ENCODE peak calls at places on chromosomes 1 and 21, in seven cellular contexts. H is right lobe of liver, F is adrenal gland, D is fibroblast of mammary gland, A is uterus, N is psoas muscle, M is HFF-Myc. O is an unnamed sample.

GRCh38 chr1:175089319-175089718 is 21.7 kb downstream of the TNN start:
- DNase-seq in A (no peak), H (no peak), M (no peak), D (no peak), N (no peak), F (no peak), O (no peak)

GRCh38 chr1:207221934-207222351 is 99.5 kb upstream of the CD55 start:
- DNase-seq in H (no peak), D (peak), M (no peak), F (no peak), A (no peak), N (no peak), O (no peak)

GRCh38 chr1:182611787-182612186 is 7.6 kb upstream of the RGS16 start:
- DNase-seq in H (no peak), M (no peak), D (no peak), N (no peak), A (no peak), F (no peak), O (no peak)

GRCh38 chr21:41952568-41953248 is 1.1 kb downstream of the C2CD2 start:
- DNase-seq in F (peak), A (no peak), M (no peak), D (peak), N (no peak), H (no peak), O (no peak)

GRCh38 chr1:200033511-200034261 is 6.2 kb downstream of the NR5A2 start:
- DNase-seq in D (no peak), F (no peak), N (no peak), A (no peak), H (no peak), M (no peak), O (no peak)

GRCh38 chr21:16330340-16331319 is 600.8 kb downstream of the USP25 start:
- DNase-seq in H (no peak), A (peak), D (peak), F (peak), N (no peak), M (peak), O (peak)

GRCh38 chr1:56315293-56315942 is 263.9 kb downstream of the PLPP3 start:
- DNase-seq in M (no peak), F (no peak), N (no peak), A (no peak), H (no peak), D (no peak), O (no peak)

GRCh38 chr1:26833432-26834405 is 7.2 kb downstream of the ZDHHC18 start:
- DNase-seq in H (peak), F (no peak), N (no peak), M (no peak), D (no peak), A (no peak), O (no peak)

GRCh38 chr1:188668083-188668482 is 1809.6 kb downstream of the BRINP3 start:
- DNase-seq in M (no peak), A (no peak), F (no peak), N (no peak), D (no peak), H (no peak), O (no peak)

GRCh38 chr1:156840880-156841279 is 18.0 kb downstream of the INSRR start:
- DNase-seq in A (no peak), H (no peak), F (no peak), N (no peak), D (no peak), M (no peak), O (no peak)

GRCh38 chr1:156839426-156840109 is 19.3 kb downstream of the INSRR start:
- DNase-seq in F (no peak), D (no peak), N (no peak), H (no peak), A (no peak), M (no peak), O (no peak)

GRCh38 chr1:156840186-156840585 is 18.7 kb downstream of the INSRR start:
- DNase-seq in A (no peak), F (no peak), N (no peak), D (no peak), H (no peak), M (no peak), O (no peak)

GRCh38 chr1:156836892-156837291 is 20.2 kb upstream of the SH2D2A start:
- DNase-seq in H (no peak), M (no peak), A (no peak), F (no peak), D (no peak), N (no peak), O (no peak)

GRCh38 chr1:156838972-156839371 is 19.9 kb downstream of the INSRR start:
- DNase-seq in A (no peak), H (no peak), M (no peak), F (peak), D (peak), N (no peak), O (no peak)
- TF ChIP-seq CTCF in A (peak), H (peak), M (peak), F (peak), D (peak), N (peak), O (peak)

GRCh38 chr1:30746212-30747027 is 11.2 kb downstream of the LAPTM5 start:
- DNase-seq in N (no peak), D (no peak), H (no peak), F (no peak), M (no peak), A (no peak), O (no peak)
- H3K4me3 ChIP-seq in N (no peak), D (no peak), H (no peak), F (no peak), M (no peak), A (no peak), O (no peak)

DNA sequence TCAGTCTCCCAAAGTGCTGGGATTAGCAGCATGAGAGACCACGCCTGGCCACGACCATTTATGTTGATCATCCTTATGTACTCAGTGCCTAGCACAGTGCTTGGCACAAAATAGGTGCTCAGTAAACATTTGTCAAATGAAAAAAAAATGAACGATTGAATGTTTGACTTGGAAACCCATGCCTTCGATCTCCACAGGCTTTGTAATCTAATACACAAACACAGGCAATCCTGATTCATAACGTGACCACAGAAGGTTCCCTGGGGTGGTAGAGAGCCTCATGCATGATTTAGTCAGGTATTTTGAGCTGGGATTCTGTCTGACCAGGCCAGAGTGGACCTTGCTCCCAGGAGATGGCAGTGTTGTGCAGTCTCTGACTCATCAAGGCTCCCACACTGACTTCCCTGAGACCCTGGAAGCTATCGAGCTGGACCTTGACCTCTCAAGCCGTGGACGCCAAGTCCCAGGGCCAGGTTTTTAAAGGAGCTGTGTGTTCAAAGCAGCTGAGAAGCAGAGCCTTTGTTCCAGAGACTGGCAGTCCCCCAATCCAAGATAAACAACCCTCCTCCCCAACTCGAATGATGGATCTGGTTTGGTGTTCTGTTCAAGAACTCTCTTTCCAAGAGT is 81.1 kb downstream of the PGM1 start:
- DNase-seq in N (peak), A (peak), D (peak), M (peak), H (peak), F (peak), O (peak)
- TF ChIP-seq CTCF in N (peak), A (peak), D (peak), M (peak), H (peak), F (peak), O (peak)

GRCh38 chr1:115089443-115090340 is at the start of gene TSPAN2:
- DNase-seq in H (no peak), M (no peak), F (peak), A (peak), N (peak), D (peak), O (no peak)

GRCh38 chr1:115090547-115090946 is 1.2 kb upstream of the TSPAN2 start:
- DNase-seq in D (peak), F (no peak), M (no peak), A (peak), N (no peak), H (no peak), O (no peak)

GRCh38 chr1:115088871-115089442 is 346 bp downstream of the TSPAN2 start:
- DNase-seq in H (no peak), N (no peak), D (no peak), A (no peak), F (no peak), M (no peak), O (no peak)

GRCh38 chr1:115086176-115086830 is 3.0 kb downstream of the TSPAN2 start:
- DNase-seq in M (no peak), A (peak), N (no peak), H (no peak), D (no peak), F (no peak), O (no peak)

DNA sequence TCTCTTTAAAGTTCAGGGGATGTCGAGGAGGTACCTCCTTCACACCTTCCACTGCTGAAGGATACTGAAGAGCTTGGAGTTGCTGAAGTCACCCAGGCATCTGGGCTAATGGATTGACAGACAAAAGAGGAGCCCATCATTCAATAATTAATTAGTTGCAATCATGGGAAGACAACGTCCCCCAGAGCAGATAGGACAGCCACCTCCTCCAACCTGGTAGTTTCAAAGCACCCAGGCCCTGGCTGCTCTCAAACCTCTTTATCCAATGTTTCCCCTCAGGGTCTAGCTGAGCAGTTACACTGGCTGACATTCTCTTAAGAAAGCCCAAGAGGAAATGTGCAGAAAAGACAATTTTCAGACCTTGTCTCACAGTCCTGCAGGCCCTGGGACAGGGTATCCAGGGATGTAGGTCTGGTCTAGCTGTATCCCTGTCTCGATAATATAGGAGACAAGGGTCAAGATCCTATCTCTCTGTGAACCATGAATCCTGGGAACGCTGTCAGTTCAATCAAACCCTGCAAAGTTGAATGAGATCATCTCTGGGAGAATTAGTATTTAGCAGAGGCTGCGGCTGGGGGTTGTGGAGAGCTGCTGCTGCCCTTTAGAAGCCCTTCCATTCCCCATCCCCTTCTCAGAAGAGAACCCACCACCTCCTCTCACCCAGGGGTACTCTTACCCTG is 1.0 kb downstream of the TSPAN2 start:
- DNase-seq in M (no peak), H (no peak), A (no peak), N (no peak), F (no peak), D (no peak), O (no peak)
- H3K4me3 ChIP-seq in M (no peak), H (no peak), A (peak), N (peak), F (no peak), D (no peak), O (peak)

GRCh38 chr1:229420224-229420623 is 13.7 kb downstream of the ACTA1 start:
- DNase-seq in D (no peak), F (no peak), N (no peak), H (no peak), M (no peak), A (no peak), O (no peak)

GRCh38 chr1:229425564-229426159 is 8.2 kb downstream of the ACTA1 start:
- DNase-seq in D (no peak), N (no peak), M (no peak), F (no peak), H (no peak), A (no peak), O (no peak)

DNA sequence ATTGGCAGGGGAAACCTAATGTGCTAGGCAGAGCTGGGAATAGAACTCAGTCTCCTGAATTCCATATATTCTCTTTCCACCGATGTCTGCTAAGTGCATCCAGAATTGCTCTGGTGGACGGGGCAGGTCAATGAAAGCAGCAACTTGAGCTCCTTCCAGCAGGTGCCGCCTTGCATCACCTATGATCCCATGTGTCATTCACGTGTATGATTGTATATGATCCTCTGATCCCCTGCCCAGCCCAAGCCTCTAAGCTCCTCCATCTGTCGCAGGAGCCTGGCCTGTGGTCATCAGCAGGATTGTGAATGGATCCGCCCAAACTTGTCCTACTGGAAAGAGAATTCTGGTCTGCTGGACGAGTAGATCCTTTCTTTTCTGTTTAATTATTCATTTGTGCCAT is 13.1 kb downstream of the ACTA1 start:
- DNase-seq in M (no peak), D (no peak), F (no peak), A (no peak), N (no peak), H (no peak), O (no peak)
- TF ChIP-seq CTCF in M (no peak), D (no peak), F (no peak), A (no peak), N (no peak), H (no peak), O (no peak)

DNA sequence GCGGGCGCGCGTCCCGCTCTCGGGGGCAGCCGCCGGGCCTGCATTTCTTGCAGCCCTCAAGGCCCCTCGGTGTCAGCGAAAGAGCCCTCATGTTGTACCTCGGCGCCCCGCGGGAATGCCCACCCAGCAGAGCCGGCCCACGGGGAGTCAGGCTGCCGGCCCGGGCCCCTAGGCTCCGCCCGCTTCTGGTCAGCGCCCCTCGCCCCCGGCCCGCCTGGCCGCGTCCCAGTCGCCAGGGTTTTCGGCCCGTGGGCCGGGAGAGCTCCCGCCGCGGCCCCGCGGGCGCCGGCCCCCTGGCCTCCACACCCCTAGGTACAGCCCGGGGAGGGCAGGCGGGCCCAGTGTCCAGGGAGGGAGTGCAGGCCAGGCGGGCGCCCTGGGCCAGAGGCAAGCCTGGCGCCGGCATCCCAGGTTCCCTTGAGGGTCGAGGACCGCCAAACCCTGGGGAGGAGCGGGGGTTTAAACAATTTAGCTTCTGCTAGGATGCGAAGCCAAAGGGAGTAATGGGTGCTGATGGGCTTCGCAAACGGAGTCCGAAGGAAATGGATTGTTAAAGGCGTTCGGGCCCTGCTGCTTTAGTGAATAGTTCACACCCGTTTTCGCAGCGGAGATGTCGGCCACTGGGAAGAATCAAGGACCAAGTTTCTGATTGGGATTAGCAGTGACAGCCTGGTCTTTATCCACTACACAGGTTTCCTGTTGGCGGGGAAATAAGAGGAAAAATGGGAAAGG is 486 bp upstream of the KCNA3 start:
- DNase-seq in F (no peak), H (no peak), M (no peak), N (no peak), D (no peak), A (no peak), O (no peak)
- H3K4me3 ChIP-seq in F (peak), H (peak), M (peak), N (peak), D (peak), A (peak), O (peak)

O was measured in astrocyte of the cerebellum.